ENCODE peak calls at places on chromosomes 6 and 20, in five cellular contexts. One of them, this sample, is unnamed. For H3K27me3, the result is how much of the 10 kb centered on the place peaks cover.

GRCh38 chr6:156703719-156704118 is 73.5 kb upstream of the ARID1B start:
- DNase-seq in HepG2: no peak
- DNase-seq in fibroblast of lung: no peak
- DNase-seq in heart right ventricle: no peak
- DNase-seq in endothelial cell of umbilical vein: peak
- DNase-seq in this sample: no peak

GRCh38 chr20:52031574-52032303 is 159.8 kb downstream of the ZFP64 start:
- DNase-seq in HepG2: peak
- DNase-seq in fibroblast of lung: peak
- DNase-seq in heart right ventricle: no peak
- DNase-seq in endothelial cell of umbilical vein: peak
- DNase-seq in this sample: no peak

GRCh38 chr6:158938811-158939254 is 61.2 kb downstream of the RSPH3 start:
- DNase-seq in HepG2: no peak
- DNase-seq in fibroblast of lung: no peak
- DNase-seq in heart right ventricle: no peak
- DNase-seq in endothelial cell of umbilical vein: no peak
- DNase-seq in this sample: no peak

GRCh38 chr6:121856296-121856695 is 420.9 kb downstream of the GJA1 start:
- DNase-seq in HepG2: no peak
- DNase-seq in fibroblast of lung: peak
- DNase-seq in heart right ventricle: no peak
- DNase-seq in endothelial cell of umbilical vein: no peak
- DNase-seq in this sample: no peak

GRCh38 chr20:11001767-11002540 is 328.2 kb upstream of the JAG1 start:
- DNase-seq in HepG2: peak
- DNase-seq in fibroblast of lung: peak
- DNase-seq in heart right ventricle: no peak
- DNase-seq in endothelial cell of umbilical vein: peak
- DNase-seq in this sample: no peak

GRCh38 chr6:130933712-130934200 is 106.5 kb downstream of the SMLR1 start:
- DNase-seq in HepG2: peak
- DNase-seq in fibroblast of lung: peak
- DNase-seq in heart right ventricle: no peak
- DNase-seq in endothelial cell of umbilical vein: no peak
- DNase-seq in this sample: no peak

GRCh38 chr20:444862-445426 is 17.4 kb downstream of the TBC1D20 start:
- DNase-seq in HepG2: no peak
- DNase-seq in fibroblast of lung: peak
- DNase-seq in heart right ventricle: no peak
- DNase-seq in endothelial cell of umbilical vein: peak
- DNase-seq in this sample: no peak

GRCh38 chr6:113971786-113972185 is 838 bp upstream of the HDAC2 start:
- DNase-seq in HepG2: no peak
- DNase-seq in fibroblast of lung: no peak
- DNase-seq in heart right ventricle: no peak
- DNase-seq in endothelial cell of umbilical vein: no peak
- DNase-seq in this sample: no peak

GRCh38 chr6:157030756-157031155 is 253.6 kb downstream of the ARID1B start:
- DNase-seq in HepG2: no peak
- DNase-seq in fibroblast of lung: peak
- DNase-seq in heart right ventricle: no peak
- DNase-seq in endothelial cell of umbilical vein: no peak
- DNase-seq in this sample: no peak

GRCh38 chr6:154314084-154314483 is 42.5 kb downstream of the IPCEF1 start:
- DNase-seq in HepG2: no peak
- DNase-seq in fibroblast of lung: no peak
- DNase-seq in heart right ventricle: no peak
- DNase-seq in endothelial cell of umbilical vein: no peak
- DNase-seq in this sample: no peak

GRCh38 chr6:101980924-101981323 is 587.4 kb downstream of the GRIK2 start:
- DNase-seq in HepG2: no peak
- DNase-seq in fibroblast of lung: no peak
- DNase-seq in heart right ventricle: no peak
- DNase-seq in endothelial cell of umbilical vein: no peak
- DNase-seq in this sample: no peak

GRCh38 chr6:136563386-136564152 is 13.3 kb upstream of the MAP7 start:
- DNase-seq in HepG2: no peak
- DNase-seq in fibroblast of lung: no peak
- DNase-seq in heart right ventricle: no peak
- DNase-seq in endothelial cell of umbilical vein: no peak
- DNase-seq in this sample: peak

GRCh38 chr20:63821824-63822223 is 9.2 kb downstream of the ZBTB46 start:
- DNase-seq in HepG2: no peak
- DNase-seq in fibroblast of lung: no peak
- DNase-seq in heart right ventricle: no peak
- DNase-seq in endothelial cell of umbilical vein: no peak
- DNase-seq in this sample: no peak

GRCh38 chr6:47428288-47428687 is 49.3 kb upstream of the CD2AP start:
- DNase-seq in HepG2: no peak
- DNase-seq in fibroblast of lung: no peak
- DNase-seq in heart right ventricle: no peak
- DNase-seq in endothelial cell of umbilical vein: no peak
- DNase-seq in this sample: no peak
- TF ChIP-seq CTCF in HepG2: no peak
- TF ChIP-seq CTCF in fibroblast of lung: no peak
- TF ChIP-seq CTCF in heart right ventricle: no peak
- TF ChIP-seq CTCF in endothelial cell of umbilical vein: no peak
- TF ChIP-seq CTCF in this sample: no peak

DNA sequence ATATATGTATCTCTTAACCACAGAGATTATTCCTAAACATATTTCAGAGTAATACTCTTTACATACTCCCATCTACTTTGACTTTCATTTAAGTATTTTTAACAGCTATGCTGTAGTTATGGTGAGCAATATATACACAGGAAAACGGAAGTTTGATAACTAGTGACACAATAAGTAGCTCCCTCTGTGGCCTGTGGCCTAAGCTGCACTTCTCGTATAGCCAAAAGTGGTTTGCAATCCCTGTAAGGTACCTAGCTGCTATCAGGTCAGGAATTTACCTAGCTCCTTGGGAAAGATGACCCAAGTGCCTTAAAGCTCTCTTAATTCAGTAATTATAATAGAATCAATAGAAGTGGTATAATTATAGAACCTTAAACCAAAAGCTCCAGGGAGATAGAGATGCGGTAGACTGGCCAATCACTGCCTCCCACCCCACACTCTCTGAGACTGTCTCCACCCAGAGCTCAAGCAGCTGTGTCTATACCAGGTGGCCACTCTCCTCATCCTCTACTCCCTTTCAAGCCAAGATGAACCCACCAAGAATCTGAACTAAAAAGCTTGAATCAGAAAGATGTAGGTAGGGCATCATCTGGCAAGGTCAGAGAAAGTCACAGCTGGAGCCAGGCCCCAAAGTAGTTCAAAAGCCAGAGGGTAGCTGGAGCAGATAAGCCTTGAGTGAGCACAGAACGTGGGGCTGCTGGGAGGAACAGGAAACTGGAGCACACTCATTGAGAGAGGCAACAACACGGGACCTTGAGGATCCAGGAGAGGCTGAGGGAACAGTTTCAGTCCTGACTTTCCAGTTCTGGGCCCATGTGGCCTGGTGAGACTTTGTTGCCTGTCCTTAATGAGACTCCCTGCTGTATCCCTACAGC is 84.9 kb upstream of the ASF1A start:
- DNase-seq in HepG2: no peak
- DNase-seq in fibroblast of lung: no peak
- DNase-seq in heart right ventricle: no peak
- DNase-seq in endothelial cell of umbilical vein: no peak
- DNase-seq in this sample: no peak
- H3K4me3 ChIP-seq in HepG2: no peak
- H3K4me3 ChIP-seq in fibroblast of lung: no peak
- H3K4me3 ChIP-seq in heart right ventricle: no peak
- H3K4me3 ChIP-seq in endothelial cell of umbilical vein: no peak
- H3K4me3 ChIP-seq in this sample: no peak

GRCh38 chr6:33116881-33117711 is 41.3 kb downstream of the HLA-DPB1 start:
- DNase-seq in HepG2: no peak
- DNase-seq in fibroblast of lung: peak
- DNase-seq in heart right ventricle: no peak
- DNase-seq in endothelial cell of umbilical vein: no peak
- DNase-seq in this sample: no peak
- H3K27me3 ChIP-seq in HepG2: under half
- H3K27me3 ChIP-seq in fibroblast of lung: under half
- H3K27me3 ChIP-seq in heart right ventricle: half or more
- H3K27me3 ChIP-seq in endothelial cell of umbilical vein: half or more
- H3K27me3 ChIP-seq in this sample: under half

GRCh38 chr6:72250664-72251063 is 364.3 kb downstream of the RIMS1 start:
- DNase-seq in HepG2: no peak
- DNase-seq in fibroblast of lung: no peak
- DNase-seq in heart right ventricle: no peak
- DNase-seq in endothelial cell of umbilical vein: no peak
- DNase-seq in this sample: no peak
- TF ChIP-seq CTCF in HepG2: no peak
- TF ChIP-seq CTCF in fibroblast of lung: no peak
- TF ChIP-seq CTCF in heart right ventricle: no peak
- TF ChIP-seq CTCF in endothelial cell of umbilical vein: no peak
- TF ChIP-seq CTCF in this sample: no peak

GRCh38 chr6:151043944-151044343 is 178.4 kb downstream of the MTHFD1L start:
- DNase-seq in HepG2: no peak
- DNase-seq in fibroblast of lung: no peak
- DNase-seq in heart right ventricle: no peak
- DNase-seq in endothelial cell of umbilical vein: peak
- DNase-seq in this sample: no peak

GRCh38 chr6:151041686-151042085 is 176.2 kb downstream of the MTHFD1L start:
- DNase-seq in HepG2: no peak
- DNase-seq in fibroblast of lung: no peak
- DNase-seq in heart right ventricle: no peak
- DNase-seq in endothelial cell of umbilical vein: no peak
- DNase-seq in this sample: no peak

DNA sequence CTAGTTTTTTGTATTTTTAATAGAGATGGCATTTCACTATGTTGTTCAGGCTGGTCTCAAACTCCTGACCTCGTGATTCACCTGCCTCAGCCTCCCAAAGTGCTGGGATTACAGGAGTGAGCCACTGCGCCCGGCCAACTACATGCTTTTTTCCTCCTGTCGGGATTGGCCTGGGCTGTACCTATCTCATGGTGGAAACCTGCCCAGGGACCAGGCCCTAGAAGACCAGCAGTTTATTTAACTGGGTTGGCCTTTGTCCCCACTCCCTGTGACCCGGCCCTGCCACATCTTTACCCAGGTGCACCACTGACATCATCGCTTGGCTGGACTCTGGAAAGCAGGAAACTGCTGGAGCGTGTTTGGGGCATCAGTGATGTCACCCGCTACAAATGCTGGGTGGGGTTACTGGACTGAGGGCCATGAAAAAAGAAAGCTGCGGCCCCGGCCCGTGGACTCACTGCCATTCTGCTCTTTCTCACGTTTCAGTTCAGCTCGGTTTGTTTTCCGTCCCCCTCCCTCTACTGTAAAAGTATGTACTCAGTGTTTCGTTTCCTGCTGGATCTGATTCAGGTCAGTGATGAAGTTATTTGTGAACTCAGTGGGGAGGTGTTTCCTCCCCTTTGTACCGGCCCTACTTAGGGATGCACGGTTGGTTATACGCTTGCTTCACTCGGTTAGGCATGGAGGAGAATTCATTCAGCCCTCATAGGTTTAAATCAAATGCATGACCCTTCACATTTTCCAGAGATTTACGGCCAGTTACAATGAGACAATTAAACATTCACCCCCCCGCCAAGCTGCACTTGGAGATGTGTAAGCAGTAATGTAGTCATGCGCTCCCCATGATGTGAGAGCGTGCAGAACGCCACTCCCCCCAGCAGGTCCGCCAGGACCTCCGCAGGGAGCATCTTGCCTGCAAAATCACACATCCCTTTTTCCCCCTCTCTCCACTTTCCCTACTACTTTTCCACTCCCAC is 179.3 kb downstream of the MTHFD1L start:
- DNase-seq in HepG2: peak
- DNase-seq in fibroblast of lung: peak
- DNase-seq in heart right ventricle: peak
- DNase-seq in endothelial cell of umbilical vein: peak
- DNase-seq in this sample: peak
- H3K4me3 ChIP-seq in HepG2: no peak
- H3K4me3 ChIP-seq in fibroblast of lung: no peak
- H3K4me3 ChIP-seq in heart right ventricle: peak
- H3K4me3 ChIP-seq in endothelial cell of umbilical vein: no peak
- H3K4me3 ChIP-seq in this sample: peak

DNA sequence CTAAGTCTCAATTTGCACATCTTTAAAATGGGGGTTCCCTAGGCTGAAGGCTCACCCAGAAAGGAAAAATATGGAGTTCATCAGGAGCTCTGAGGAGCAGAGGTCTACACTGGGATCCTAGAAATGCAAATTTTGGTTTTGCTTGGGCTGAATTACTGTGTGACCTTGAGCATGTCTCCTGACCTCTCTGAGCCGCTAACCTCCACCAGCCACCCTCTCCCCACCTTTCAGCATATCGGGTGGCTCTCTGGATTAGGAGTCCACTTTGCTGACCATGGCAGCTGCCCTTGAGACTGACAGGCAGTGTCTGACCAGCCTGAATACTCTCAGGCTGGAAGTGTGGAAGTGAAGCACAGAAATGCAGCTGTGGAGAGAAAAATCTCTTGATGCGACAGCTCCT is 165.9 kb upstream of the LRFN2 start:
- DNase-seq in HepG2: no peak
- DNase-seq in fibroblast of lung: no peak
- DNase-seq in heart right ventricle: no peak
- DNase-seq in endothelial cell of umbilical vein: no peak
- DNase-seq in this sample: no peak
- H3K27me3 ChIP-seq in HepG2: half or more
- H3K27me3 ChIP-seq in fibroblast of lung: under half
- H3K27me3 ChIP-seq in heart right ventricle: under half
- H3K27me3 ChIP-seq in endothelial cell of umbilical vein: under half
- H3K27me3 ChIP-seq in this sample: under half

GRCh38 chr6:44493593-44493992 is 106.1 kb downstream of the CDC5L start:
- DNase-seq in HepG2: no peak
- DNase-seq in fibroblast of lung: no peak
- DNase-seq in heart right ventricle: no peak
- DNase-seq in endothelial cell of umbilical vein: no peak
- DNase-seq in this sample: no peak

GRCh38 chr6:44493132-44493531 is 105.6 kb downstream of the CDC5L start:
- DNase-seq in HepG2: no peak
- DNase-seq in fibroblast of lung: no peak
- DNase-seq in heart right ventricle: no peak
- DNase-seq in endothelial cell of umbilical vein: no peak
- DNase-seq in this sample: no peak

GRCh38 chr6:44496705-44497369 is 109.3 kb downstream of the CDC5L start:
- DNase-seq in HepG2: no peak
- DNase-seq in fibroblast of lung: no peak
- DNase-seq in heart right ventricle: no peak
- DNase-seq in endothelial cell of umbilical vein: no peak
- DNase-seq in this sample: no peak

GRCh38 chr6:44495036-44495901 is 107.8 kb downstream of the CDC5L start:
- DNase-seq in HepG2: no peak
- DNase-seq in fibroblast of lung: peak
- DNase-seq in heart right ventricle: no peak
- DNase-seq in endothelial cell of umbilical vein: no peak
- DNase-seq in this sample: no peak

DNA sequence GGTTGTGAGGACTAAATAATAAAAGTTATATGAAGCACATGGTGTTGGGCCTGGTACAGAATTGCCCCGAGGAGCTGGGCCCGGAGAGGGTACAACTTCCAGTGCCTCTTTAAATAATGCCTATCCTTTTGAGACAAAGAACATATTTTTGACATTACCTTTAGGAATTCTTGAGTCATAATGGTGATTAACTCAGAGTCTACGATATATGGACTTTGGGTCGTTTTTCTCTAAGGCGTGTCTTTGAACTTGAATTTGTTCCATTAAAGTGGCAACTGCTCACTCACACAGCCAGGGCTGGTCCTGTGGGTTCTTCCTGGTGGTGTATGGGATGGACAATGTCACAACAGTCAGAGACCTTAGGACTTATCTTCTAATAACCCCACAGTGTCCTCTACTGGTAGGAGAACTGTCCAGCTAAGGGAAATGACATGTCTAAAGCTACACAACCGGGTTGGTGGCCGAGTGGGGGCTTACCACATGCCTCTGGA is 106.5 kb downstream of the CDC5L start:
- DNase-seq in HepG2: peak
- DNase-seq in fibroblast of lung: peak
- DNase-seq in heart right ventricle: no peak
- DNase-seq in endothelial cell of umbilical vein: peak
- DNase-seq in this sample: no peak
- TF ChIP-seq CTCF in HepG2: peak
- TF ChIP-seq CTCF in fibroblast of lung: peak
- TF ChIP-seq CTCF in heart right ventricle: no peak
- TF ChIP-seq CTCF in endothelial cell of umbilical vein: no peak
- TF ChIP-seq CTCF in this sample: no peak